ENCODE peak calls at places on chromosomes 1 and 21, in seven cellular contexts. F is fibroblast of lung; N is GM10248; R is transverse colon; X is stimulated activated CD8-positive, alpha-beta memory T cell treated with anti-CD3 and anti-CD28 coated beads, Interleukin-2, amount 100 ng/mL, for 1 hour; Q is colonic mucosa; K is T-cell. A is an unnamed sample.

GRCh38 chr21:45105906-45106485 is 31.6 kb downstream of the ADARB1 start:
- DNase-seq in F (no peak), N (no peak), R (no peak), X (no peak), Q (no peak), K (no peak), A (no peak)

GRCh38 chr1:28796321-28797213 is 15.4 kb upstream of the OPRD1 start:
- DNase-seq in F (no peak), N (no peak), R (no peak), X (no peak), Q (no peak), K (no peak), A (no peak)

GRCh38 chr1:41664861-41665640 is 180.6 kb upstream of the EDN2 start:
- DNase-seq in F (peak), N (no peak), R (no peak), X (no peak), Q (no peak), K (no peak), A (no peak)

GRCh38 chr21:39088831-39089380 is 94.3 kb downstream of the PSMG1 start:
- DNase-seq in F (peak), N (no peak), R (no peak), X (no peak), Q (no peak), K (no peak), A (peak)

GRCh38 chr1:6280761-6281451 is 20.0 kb upstream of the GPR153 start:
- DNase-seq in F (no peak), N (no peak), R (no peak), X (no peak), Q (no peak), K (no peak), A (peak)

GRCh38 chr1:31897534-31898100 is 40.6 kb downstream of the PTP4A2 start:
- DNase-seq in F (no peak), N (no peak), R (no peak), X (no peak), Q (no peak), K (no peak), A (no peak)

GRCh38 chr1:56715161-56715560 is 70.0 kb downstream of the PRKAA2 start:
- DNase-seq in F (peak), N (no peak), R (no peak), X (no peak), Q (no peak), K (no peak), A (no peak)

GRCh38 chr21:44957901-44958451 is 18.1 kb downstream of the SLX9 start:
- DNase-seq in F (no peak), N (no peak), R (no peak), X (no peak), Q (no peak), K (no peak), A (no peak)

GRCh38 chr1:3727042-3727824 is 25.0 kb upstream of the CCDC27 start:
- DNase-seq in F (no peak), N (peak), R (no peak), X (no peak), Q (no peak), K (no peak), A (peak)

GRCh38 chr1:209260146-209260545 is 323.4 kb upstream of the CAMK1G start:
- DNase-seq in F (peak), N (no peak), R (no peak), X (no peak), Q (no peak), K (no peak), A (no peak)

GRCh38 chr21:45852886-45853400 is 128.6 kb upstream of the COL6A1 start:
- DNase-seq in F (no peak), N (no peak), R (no peak), X (no peak), Q (no peak), K (no peak), A (no peak)

GRCh38 chr1:186620951-186621350 is 59.3 kb downstream of the PTGS2 start:
- DNase-seq in F (peak), N (no peak), R (no peak), X (no peak), Q (no peak), K (no peak), A (no peak)

GRCh38 chr1:151325646-151326429 is 1.4 kb downstream of the PI4KB start:
- DNase-seq in F (peak), N (no peak), R (no peak), X (no peak), Q (no peak), K (no peak), A (no peak)

GRCh38 chr21:26112127-26112742 is 58.3 kb downstream of the APP start:
- DNase-seq in F (peak), N (no peak), R (no peak), X (no peak), Q (no peak), K (no peak), A (no peak)

GRCh38 chr1:7574121-7575040 is 196.7 kb upstream of the VAMP3 start:
- DNase-seq in F (no peak), N (no peak), R (no peak), X (no peak), Q (no peak), K (no peak), A (no peak)

GRCh38 chr1:47659141-47659540 is 221.3 kb downstream of the FOXD2 start:
- DNase-seq in F (no peak), N (no peak), R (no peak), X (no peak), Q (no peak), K (no peak), A (no peak)

GRCh38 chr1:87325982-87326738 is 2.5 kb upstream of the LMO4 start:
- DNase-seq in F (peak), N (peak), R (peak), X (no peak), Q (peak), K (no peak), A (peak)

GRCh38 chr1:12448746-12449177 is 169.2 kb downstream of the DHRS3 start:
- DNase-seq in F (peak), N (no peak), R (no peak), X (no peak), Q (no peak), K (no peak), A (peak)

GRCh38 chr1:46179138-46180081 is 3.1 kb upstream of the P3R3URF start:
- DNase-seq in F (peak), N (peak), R (peak), X (peak), Q (peak), K (peak), A (peak)

GRCh38 chr1:34898220-34898820 is 31.1 kb downstream of the DLGAP3 start:
- DNase-seq in F (no peak), N (no peak), R (no peak), X (no peak), Q (no peak), K (no peak), A (no peak)

GRCh38 chr1:164017239-164017638 is 541.7 kb upstream of the PBX1 start:
- DNase-seq in F (no peak), N (no peak), R (no peak), X (no peak), Q (no peak), K (no peak), A (no peak)

GRCh38 chr1:92329356-92330129 is 30.7 kb downstream of the RPAP2 start:
- DNase-seq in F (peak), N (no peak), R (no peak), X (no peak), Q (no peak), K (no peak), A (no peak)

GRCh38 chr1:116587496-116588308 is 16.9 kb upstream of the CD58 start:
- DNase-seq in F (no peak), N (no peak), R (no peak), X (no peak), Q (no peak), K (no peak), A (no peak)

GRCh38 chr1:236774926-236775325 is 20.2 kb upstream of the MTR start:
- DNase-seq in F (peak), N (no peak), R (no peak), X (no peak), Q (no peak), K (no peak), A (peak)

GRCh38 chr1:119918301-119918700 is 22.0 kb upstream of the ADAM30 start:
- DNase-seq in F (no peak), N (no peak), R (no peak), X (no peak), Q (no peak), K (no peak), A (no peak)

GRCh38 chr1:200317236-200317635 is 92.6 kb downstream of the ZNF281 start:
- DNase-seq in F (peak), N (no peak), R (no peak), X (no peak), Q (no peak), K (no peak), A (no peak)

GRCh38 chr1:188782220-188782841 is 1695.3 kb downstream of the BRINP3 start:
- DNase-seq in F (peak), N (peak), R (no peak), X (no peak), Q (no peak), K (no peak), A (peak)

GRCh38 chr1:116115476-116115875 is 4.3 kb downstream of the MAB21L3 start:
- DNase-seq in F (peak), N (no peak), R (no peak), X (no peak), Q (no peak), K (no peak), A (no peak)

GRCh38 chr1:246891105-246891504 is 40.6 kb downstream of the AHCTF1 start:
- DNase-seq in F (no peak), N (no peak), R (no peak), X (no peak), Q (no peak), K (no peak), A (no peak)

GRCh38 chr1:199550384-199551067 is 477.0 kb upstream of the NR5A2 start:
- DNase-seq in F (peak), N (no peak), R (no peak), X (no peak), Q (no peak), K (no peak), A (no peak)

GRCh38 chr1:76073471-76073870 is 1.1 kb upstream of the ST6GALNAC3 start:
- DNase-seq in F (peak), N (no peak), R (no peak), X (no peak), Q (no peak), K (no peak), A (no peak)

GRCh38 chr1:88063605-88064004 is 620.5 kb upstream of the PKN2 start:
- DNase-seq in F (no peak), N (no peak), R (no peak), X (no peak), Q (no peak), K (no peak), A (no peak)